ENCODE peak calls at places on chromosomes 11 and 22, in eight cellular contexts. P is breast epithelium; X is brain microvascular endothelial cell; A is CD8-positive, alpha-beta T cell; T is Panc1; L is A549; F is upper lobe of right lung; S is H1. G is an unnamed sample.

GRCh38 chr11:78525720-78526119 is 48.9 kb downstream of the NARS2 start:
- DNase-seq in P (no peak), X (no peak), A (no peak), T (no peak), L (no peak), F (no peak), S (no peak), G (no peak)

GRCh38 chr22:44758354-44758969 is 6.1 kb downstream of the ARHGAP8 start:
- DNase-seq in P (no peak), X (peak; percentile 10), A (no peak), T (no peak), L (no peak), F (no peak), S (no peak), G (no peak)

GRCh38 chr22:41782316-41782715 is 18.2 kb upstream of the CCDC134 start:
- DNase-seq in P (no peak), X (no peak), A (no peak), T (no peak), L (no peak), F (no peak), S (no peak), G (no peak)

GRCh38 chr11:100830295-100830694 is 143.2 kb downstream of the ARHGAP42 start:
- DNase-seq in P (no peak), X (peak; percentile 24), A (no peak), T (no peak), L (no peak), F (no peak), S (no peak), G (no peak)

GRCh38 chr11:82903843-82904586 is 2.5 kb downstream of the DDIAS start:
- DNase-seq in P (no peak), X (no peak), A (no peak), T (no peak), L (no peak), F (no peak), S (no peak), G (no peak)

GRCh38 chr22:30015846-30016245 is 64.4 kb upstream of the HORMAD2 start:
- DNase-seq in P (no peak), X (peak; percentile 71), A (no peak), T (no peak), L (no peak), F (no peak), S (no peak), G (no peak)

GRCh38 chr22:41410311-41410751 is 28.6 kb downstream of the TEF start:
- DNase-seq in P (peak; percentile 31), X (no peak), A (no peak), T (no peak), L (no peak), F (peak; percentile 90), S (no peak), G (peak; percentile 80)

GRCh38 chr11:1732421-1733008 is 17.9 kb downstream of the IFITM10 start:
- DNase-seq in P (no peak), X (no peak), A (no peak), T (no peak), L (no peak), F (no peak), S (no peak), G (peak; percentile 39)

GRCh38 chr11:19444231-19444630 is 203.5 kb upstream of the E2F8 start:
- DNase-seq in P (no peak), X (no peak), A (no peak), T (no peak), L (no peak), F (no peak), S (no peak), G (no peak)

GRCh38 chr11:16758382-16759024 is 20.1 kb downstream of the C11orf58 start:
- DNase-seq in P (no peak), X (no peak), A (no peak), T (no peak), L (no peak), F (no peak), S (no peak), G (no peak)

GRCh38 chr11:88384004-88384677 is 46.6 kb upstream of the CTSC start:
- DNase-seq in P (no peak), X (peak; percentile 19), A (no peak), T (no peak), L (peak; percentile 46), F (no peak), S (no peak), G (no peak)

GRCh38 chr11:120514541-120515121 is 3.1 kb downstream of the GRIK4 start:
- DNase-seq in P (no peak), X (no peak), A (no peak), T (no peak), L (no peak), F (peak; percentile 56), S (no peak), G (peak; percentile 40)

GRCh38 chr22:20567993-20568417 is 60.6 kb downstream of the MED15 start:
- DNase-seq in P (no peak), X (peak; percentile 35), A (no peak), T (no peak), L (no peak), F (peak; percentile 51), S (no peak), G (no peak)

GRCh38 chr11:113447621-113448310 is 27.4 kb downstream of the DRD2 start:
- DNase-seq in P (no peak), X (peak; percentile 65), A (no peak), T (no peak), L (no peak), F (no peak), S (no peak), G (no peak)

GRCh38 chr11:130677486-130678153 is 229.2 kb downstream of the ADAMTS15 start:
- DNase-seq in P (peak; percentile 72), X (peak; percentile 88), A (no peak), T (no peak), L (no peak), F (no peak), S (peak; percentile 59), G (no peak)

DNA sequence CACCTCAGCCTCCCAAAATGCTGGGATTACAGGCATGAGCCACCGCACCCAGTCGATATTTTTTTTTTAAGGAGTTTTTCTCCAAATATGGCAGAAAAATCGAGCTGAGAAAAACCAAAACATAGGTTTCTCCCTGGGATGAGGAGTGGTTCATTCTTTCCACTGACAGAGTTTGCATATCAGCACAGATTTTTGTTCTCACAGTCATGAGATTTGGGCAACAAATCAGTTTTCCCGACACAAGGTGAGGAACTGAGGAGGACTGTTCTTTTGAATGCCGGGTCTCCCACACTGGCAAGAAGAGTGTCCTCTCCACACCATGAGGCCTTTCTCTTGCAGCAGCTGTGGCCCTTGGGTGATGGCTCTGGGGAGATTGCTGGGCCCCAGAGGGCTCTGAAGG is 3.8 kb upstream of the EHD1 start:
- DNase-seq in P (no peak), X (no peak), A (no peak), T (no peak), L (no peak), F (no peak), S (no peak), G (no peak)
- H3K27ac ChIP-seq in P (no peak overlapping the region), X (no peak overlapping the region), A (no peak overlapping the region), T (no peak overlapping the region), L (no peak overlapping the region), F (peak overlapping the region; percentile 47), S (no peak overlapping the region), G (no peak overlapping the region)

DNA sequence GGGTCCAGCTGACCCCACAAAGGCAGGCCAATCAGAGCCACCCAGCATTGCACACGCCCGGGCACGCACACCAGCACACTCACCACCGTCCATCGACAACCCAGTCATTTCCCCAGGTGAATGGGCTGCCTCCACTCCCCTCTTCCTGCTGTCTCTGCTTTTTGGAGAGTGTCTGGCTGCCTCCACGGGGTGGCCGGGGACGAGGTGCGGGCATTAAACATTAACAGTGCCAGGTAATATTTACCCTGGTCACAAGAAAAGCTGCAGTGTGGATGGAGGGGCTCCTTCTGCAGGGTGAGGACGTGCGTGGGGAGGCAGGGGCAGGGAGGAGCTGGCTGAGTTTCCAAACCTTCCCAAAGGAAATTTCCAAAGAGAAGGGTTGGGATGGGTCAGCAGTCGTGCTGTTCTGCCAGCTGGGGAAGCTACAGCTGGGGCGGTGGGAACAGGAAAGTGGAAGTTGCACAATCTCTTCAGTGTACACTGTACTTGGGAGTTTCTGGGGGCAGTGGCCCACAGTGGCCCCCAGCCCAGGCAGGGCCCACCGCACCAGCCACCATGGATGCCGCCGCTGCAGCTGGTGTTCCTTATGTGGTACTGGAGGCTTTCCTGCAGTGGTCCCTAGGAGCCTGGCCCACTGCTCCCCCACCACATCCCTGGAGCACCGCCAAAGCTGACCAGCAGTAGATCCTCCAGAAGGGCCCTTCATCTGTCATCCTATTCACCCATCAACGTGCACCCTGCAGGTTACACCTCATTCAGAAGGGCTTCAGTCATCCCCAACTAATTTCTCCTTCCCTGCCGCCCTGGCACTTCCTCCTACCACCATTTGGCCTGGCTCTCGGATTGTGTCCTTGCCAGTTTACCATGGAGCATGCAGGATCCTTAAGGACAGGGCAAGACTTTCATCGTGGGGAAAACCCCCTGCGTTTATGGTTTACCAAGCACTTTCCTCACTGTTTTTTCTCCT is at the start of gene FXYD2:
- DNase-seq in P (no peak), X (no peak), A (no peak), T (no peak), L (no peak), F (peak; percentile 67), S (no peak), G (peak; percentile 57)
- H3K4me3 ChIP-seq in P (no peak within 1 kb of the TSS), X (no peak within 1 kb of the TSS), A (no peak within 1 kb of the TSS), T (no peak within 1 kb of the TSS), L (no peak within 1 kb of the TSS), F (no peak within 1 kb of the TSS), S (no peak within 1 kb of the TSS), G (no peak within 1 kb of the TSS)

DNA sequence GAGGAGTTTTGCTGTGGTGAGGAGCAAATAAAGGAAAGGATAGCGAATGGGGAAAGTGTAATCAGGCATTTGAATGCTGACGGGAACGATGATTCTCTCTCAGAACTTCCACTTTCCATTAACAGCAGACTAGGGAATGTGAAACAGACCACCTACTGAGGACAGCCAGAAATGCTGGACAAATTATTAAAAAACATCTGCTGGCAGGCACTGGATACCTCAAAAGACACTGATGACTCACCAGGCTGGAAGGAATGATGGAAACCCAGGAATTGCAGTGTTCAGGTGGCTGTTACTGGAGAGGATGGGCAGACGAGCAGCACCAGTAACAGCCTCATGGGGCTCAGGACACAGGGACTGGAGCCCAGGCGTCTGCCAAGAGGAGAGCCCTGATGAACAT is 33.4 kb downstream of the PLA2G6 start:
- DNase-seq in P (no peak), X (peak; percentile 57), A (no peak), T (no peak), L (no peak), F (peak; percentile 23), S (no peak), G (peak; percentile 36)
- H3K27ac ChIP-seq in P (no peak overlapping the region), X (no peak overlapping the region), A (no peak overlapping the region), T (no peak overlapping the region), L (no peak overlapping the region), F (no peak overlapping the region), S (no peak overlapping the region), G (no peak overlapping the region)

GRCh38 chr22:24095816-24096215 is 84.7 kb downstream of the CABIN1 start:
- DNase-seq in P (no peak), X (no peak), A (no peak), T (no peak), L (no peak), F (peak; percentile 13), S (no peak), G (peak; percentile 7)

GRCh38 chr22:24096401-24097115 is 84.7 kb upstream of the SUSD2 start:
- DNase-seq in P (no peak), X (no peak), A (no peak), T (no peak), L (no peak), F (peak; percentile 56), S (no peak), G (no peak)

GRCh38 chr22:24093855-24094254 is 82.8 kb downstream of the CABIN1 start:
- DNase-seq in P (no peak), X (no peak), A (no peak), T (no peak), L (no peak), F (peak; percentile 15), S (no peak), G (peak; percentile 25)

GRCh38 chr22:24097961-24098391 is 83.3 kb upstream of the SUSD2 start:
- DNase-seq in P (no peak), X (no peak), A (no peak), T (no peak), L (no peak), F (peak; percentile 38), S (no peak), G (no peak)

GRCh38 chr22:24094966-24095365 is 83.9 kb downstream of the CABIN1 start:
- DNase-seq in P (no peak), X (no peak), A (no peak), T (no peak), L (no peak), F (peak; percentile 46), S (no peak), G (no peak)
- H3K4me3 ChIP-seq in P (no peak overlapping the region), X (no peak overlapping the region), A (no peak overlapping the region), T (no peak overlapping the region), L (no peak overlapping the region), F (no peak overlapping the region), S (no peak overlapping the region), G (no peak overlapping the region)

G was measured in right lobe of liver.